ENCODE peak calls at places on chromosomes 4 and X, in six cellular contexts. F is activated CD8-positive, alpha-beta T cell treated with anti-CD3 and anti-CD28 coated beads for 36 hours; R is NB4; A is cardiac fibroblast; L is PC-3; Q is GM10248. M is an unnamed sample.

GRCh38 chrX:84078991-84079390 is 109.0 kb downstream of the RPS6KA6 start:
- DNase-seq in L (no peak), Q (no peak), R (no peak), F (no peak), A (no peak), M (no peak)

GRCh38 chr4:85113706-85114105 is 147.2 kb upstream of the WDFY3 start:
- DNase-seq in R (no peak), Q (no peak), A (no peak), F (no peak), L (no peak), M (no peak)

GRCh38 chrX:69069086-69069445 is 96.2 kb downstream of the PJA1 start:
- DNase-seq in F (no peak), Q (no peak), L (no peak), R (no peak), A (no peak), M (no peak)

GRCh38 chr4:77052352-77052751 is 23.4 kb downstream of the CCNI start:
- DNase-seq in F (peak; percentile 73), Q (no peak), A (peak; percentile 69), R (peak; percentile 63), L (peak; percentile 70), M (peak; percentile 75)

GRCh38 chr4:154399259-154399974 is 92.2 kb downstream of the DCHS2 start:
- DNase-seq in F (no peak), R (no peak), Q (no peak), L (peak; percentile 61), A (peak; percentile 45), M (peak; percentile 54)

GRCh38 chr4:75513529-75514130 is 573 bp downstream of the RCHY1 start:
- DNase-seq in Q (no peak), F (no peak), R (no peak), L (no peak), A (peak; percentile 17), M (no peak)

GRCh38 chr4:117983541-117984451 is 50.5 kb upstream of the NDST3 start:
- DNase-seq in A (no peak), L (no peak), R (peak; percentile 89), Q (no peak), F (no peak), M (peak; percentile 5)

GRCh38 chr4:174697164-174697563 is 131.9 kb downstream of the GLRA3 start:
- DNase-seq in Q (no peak), F (no peak), R (peak; percentile 1), L (no peak), A (no peak), M (no peak)

GRCh38 chr4:57076646-57077045 is 33.5 kb downstream of the IGFBP7 start:
- DNase-seq in F (no peak), Q (no peak), R (no peak), L (no peak), A (no peak), M (no peak)

GRCh38 chrX:25427873-25428555 is 412.2 kb upstream of the ARX start:
- DNase-seq in A (no peak), R (peak; percentile 2), L (no peak), F (no peak), Q (no peak), M (peak; percentile 1)

GRCh38 chr4:84583871-84584373 is 995 bp downstream of the CDS1 start:
- DNase-seq in A (peak; percentile 5), Q (no peak), R (peak; percentile 11), F (peak; percentile 5), L (no peak), M (no peak)

GRCh38 chr4:176538217-176538925 is 218.6 kb downstream of the SPCS3 start:
- DNase-seq in Q (no peak), A (peak; percentile 95), L (peak; percentile 80), F (no peak), R (no peak), M (peak; percentile 83)

GRCh38 chrX:104668550-104668949 is 102.6 kb downstream of the IL1RAPL2 start:
- DNase-seq in Q (no peak), A (peak; percentile 7), F (no peak), R (peak; percentile 16), L (peak; percentile 57), M (peak; percentile 35)

GRCh38 chr4:125317526-125317880 is 2.7 kb downstream of the FAT4 start:
- DNase-seq in L (no peak), A (peak; percentile 67), Q (peak; percentile 10), F (peak; percentile 14), R (peak; percentile 1), M (peak; percentile 49)

GRCh38 chr4:182585321-182585720 is 331.9 kb downstream of the DCTD start:
- DNase-seq in R (no peak), Q (no peak), L (no peak), F (no peak), A (no peak), M (no peak)

GRCh38 chr4:188665466-188665865 is 526.2 kb downstream of the TRIML1 start:
- DNase-seq in F (no peak), R (no peak), L (no peak), A (no peak), Q (no peak), M (no peak)

GRCh38 chr4:112348488-112349158 is 51.5 kb downstream of the ALPK1 start:
- DNase-seq in L (peak; percentile 60), A (peak; percentile 79), R (peak; percentile 32), Q (no peak), F (no peak), M (peak; percentile 57)

GRCh38 chr4:148116264-148116663 is 325.9 kb downstream of the NR3C2 start:
- DNase-seq in Q (no peak), F (no peak), A (peak; percentile 65), L (peak; percentile 37), R (no peak), M (peak; percentile 65)

GRCh38 chr4:186554890-186555827 is at the start of gene MTNR1A:
- DNase-seq in A (peak; percentile 22), R (no peak), Q (no peak), L (no peak), F (no peak), M (no peak)

GRCh38 chrX:32137525-32137924 is 1065.7 kb upstream of the FTHL17 start:
- DNase-seq in Q (no peak), F (peak; percentile 1), R (peak; percentile 7), A (peak; percentile 4), L (no peak), M (peak; percentile 34)

GRCh38 chr4:14856076-14856926 is 146.0 kb upstream of the CPEB2 start:
- DNase-seq in Q (peak; percentile 59), A (peak; percentile 98), R (peak; percentile 94), F (peak; percentile 87), L (peak; percentile 94), M (peak; percentile 99)

GRCh38 chr4:38955957-38956356 is 76.3 kb downstream of the TMEM156 start:
- DNase-seq in F (no peak), R (no peak), A (no peak), Q (no peak), L (no peak), M (no peak)

GRCh38 chrX:74514384-74514783 is 93.1 kb downstream of the SLC16A2 start:
- DNase-seq in A (no peak), R (no peak), L (no peak), F (no peak), Q (no peak), M (peak; percentile 13)

GRCh38 chrX:69374569-69374968 is 129.6 kb upstream of the NALF2 start:
- DNase-seq in F (no peak), A (no peak), R (no peak), Q (no peak), L (no peak), M (no peak)

GRCh38 chr4:3193531-3194203 is 55.3 kb upstream of the MSANTD1 start:
- DNase-seq in A (peak; percentile 22), F (no peak), L (peak; percentile 16), R (peak; percentile 37), Q (no peak), M (peak; percentile 6)
- TF ChIP-seq CTCF in A (peak; percentile 24), F (peak; percentile 40), L (peak; percentile 56), R (no peak), Q (no peak), M (peak; percentile 34)

DNA sequence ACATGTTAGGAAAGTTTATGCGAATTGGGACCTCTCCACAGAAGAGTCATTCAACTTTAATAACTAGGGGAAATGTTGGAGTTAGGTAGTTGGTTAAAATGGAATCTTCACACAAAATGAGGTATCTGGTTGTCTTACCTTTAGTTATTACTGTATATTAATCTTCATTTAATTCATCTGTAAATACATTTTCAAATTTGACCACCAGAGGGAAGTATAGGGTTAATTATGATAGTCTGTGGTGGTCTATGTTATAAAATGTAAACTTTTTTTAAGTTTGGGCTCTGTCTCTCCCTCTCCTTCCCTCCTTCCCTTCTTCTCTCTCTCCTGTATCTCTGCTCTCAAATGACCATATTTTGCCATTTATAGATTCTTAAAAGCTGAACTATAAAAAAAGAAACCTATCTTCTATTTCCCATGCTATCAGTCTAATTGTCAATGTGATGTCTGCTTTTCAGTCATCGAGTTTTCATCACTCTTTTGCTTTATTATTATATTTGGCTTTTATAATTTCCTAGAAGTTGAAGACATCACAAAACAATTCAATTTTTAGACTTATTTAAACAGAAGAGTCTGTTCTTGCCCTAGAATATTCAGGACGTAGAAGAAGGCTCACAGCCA is 49.8 kb downstream of the TMEM144 start:
- DNase-seq in R (peak; percentile 33), Q (no peak), F (no peak), A (peak; percentile 70), L (peak; percentile 70), M (peak; percentile 56)
- TF ChIP-seq CTCF in R (no peak), Q (peak; percentile 31), F (peak; percentile 44), A (no peak), L (peak; percentile 56), M (peak; percentile 59)

DNA sequence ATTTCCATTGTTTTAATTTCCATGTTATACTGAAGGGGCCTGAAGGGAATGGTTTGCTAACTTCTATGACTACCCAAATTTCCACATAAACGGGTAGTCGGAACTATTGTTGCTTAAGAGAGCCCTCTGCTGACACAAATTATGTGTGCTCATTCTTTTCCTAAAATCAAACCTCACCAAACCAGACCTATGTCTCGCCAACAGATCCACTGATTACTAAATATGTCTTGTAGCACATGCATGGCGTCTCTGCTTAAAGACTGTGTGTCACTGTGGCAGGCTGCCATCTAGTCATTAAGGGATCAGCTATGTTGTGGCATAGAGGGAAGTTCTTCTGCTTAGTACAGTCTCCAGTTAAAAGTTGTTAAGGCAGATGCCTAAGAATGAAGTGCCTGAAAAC is 25.1 kb downstream of the PIR start:
- DNase-seq in L (peak; percentile 64), R (peak; percentile 46), Q (peak; percentile 22), F (no peak), A (peak; percentile 73), M (peak; percentile 67)
- TF ChIP-seq CTCF in L (peak; percentile 57), R (peak; percentile 22), Q (peak; percentile 41), F (no peak), A (peak; percentile 32), M (peak; percentile 52)

GRCh38 chrX:7946960-7947359 is 19.7 kb upstream of the PNPLA4 start:
- DNase-seq in R (no peak), Q (no peak), L (no peak), F (no peak), A (no peak), M (no peak)

GRCh38 chrX:7943600-7944245 is 16.5 kb upstream of the PNPLA4 start:
- DNase-seq in Q (no peak), L (no peak), F (no peak), R (no peak), A (no peak), M (peak; percentile 60)

DNA sequence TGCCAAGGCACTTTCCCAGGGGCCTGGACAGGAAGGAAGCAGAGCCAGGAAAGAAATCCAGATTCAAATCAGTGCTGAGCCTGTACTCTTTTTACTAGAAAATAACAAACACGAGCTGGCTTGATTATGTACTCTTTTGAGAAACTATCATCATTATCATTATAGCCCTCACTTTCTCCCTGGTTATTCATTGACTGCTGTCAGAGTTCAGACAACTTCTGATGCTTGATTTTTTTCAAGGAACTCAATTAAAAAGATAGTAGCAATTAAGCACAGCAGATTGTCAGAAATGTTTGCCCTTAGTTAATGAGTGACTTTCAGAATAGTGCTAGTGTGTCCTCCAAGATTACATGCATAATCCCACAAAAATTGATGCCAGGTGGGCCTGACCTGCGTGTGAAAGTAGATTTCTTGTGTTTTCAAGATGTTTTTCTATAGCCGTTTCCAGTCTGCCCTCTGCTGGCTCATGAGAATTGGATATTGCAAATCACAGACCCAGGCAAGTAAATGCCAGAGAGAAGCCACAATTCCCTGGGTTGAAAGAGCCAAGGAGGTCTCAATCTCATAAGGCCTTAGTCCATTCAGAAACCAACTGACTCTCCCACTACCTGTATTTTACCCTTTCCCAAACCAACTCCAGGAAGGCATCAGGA is 14.3 kb upstream of the PNPLA4 start:
- DNase-seq in R (peak; percentile 18), Q (no peak), A (peak; percentile 11), F (no peak), L (peak; percentile 36), M (peak; percentile 9)
- TF ChIP-seq CTCF in R (peak; percentile 9), Q (peak; percentile 27), A (peak; percentile 15), F (no peak), L (peak; percentile 63), M (peak; percentile 25)